ENCODE peak calls at places on chromosome 16, in four cellular contexts. X is stimulated activated CD8-positive, alpha-beta memory T cell treated with anti-CD3 and anti-CD28 coated beads, Interleukin-15, amount 100 ng/mL, for 4 hours; E is HEK293T; V is right cardiac atrium. K is an unnamed sample.
A peak's percentile ranks its signal among the peaks of the same experiment; 100 is the strongest.

GRCh38 chr16:16042076-16042475 is 92.7 kb downstream of the ABCC1 start:
- DNase-seq in X (no peak), E (no peak), V (peak; percentile 87), K (no peak)

GRCh38 chr16:75491876-75492275 is 3.4 kb downstream of the CHST6 start:
- DNase-seq in X (no peak), E (peak; percentile 52), V (no peak), K (peak; percentile 92)

GRCh38 chr16:23679274-23679985 is 741 bp downstream of the PLK1 start:
- DNase-seq in X (no peak), E (peak; percentile 53), V (peak; percentile 57), K (no peak)

GRCh38 chr16:29809850-29810698 is 1.9 kb upstream of the PRRT2 start:
- DNase-seq in X (no peak), E (no peak), V (peak; percentile 73), K (peak; percentile 63)

GRCh38 chr16:69932691-69933392 is 18.3 kb upstream of the CLEC18A start:
- DNase-seq in X (no peak), E (no peak), V (no peak), K (no peak)

GRCh38 chr16:85983606-85984005 is 84.6 kb downstream of the IRF8 start:
- DNase-seq in X (no peak), E (no peak), V (peak; percentile 70), K (no peak)

GRCh38 chr16:89723279-89724250 is 2.2 kb downstream of the ZNF276 start:
- DNase-seq in X (peak; percentile 55), E (no peak), V (peak; percentile 79), K (no peak)

GRCh38 chr16:13298676-13299075 is 397.3 kb downstream of the SHISA9 start:
- DNase-seq in X (no peak), E (no peak), V (no peak), K (no peak)

GRCh38 chr16:11253995-11254912 is 1.8 kb downstream of the SOCS1 start:
- DNase-seq in X (no peak), E (no peak), V (no peak), K (no peak)

GRCh38 chr16:22890976-22891375 is 77.0 kb downstream of the HS3ST2 start:
- DNase-seq in X (no peak), E (no peak), V (no peak), K (no peak)